ENCODE peak calls at places on chromosomes 13 and 19, in ten cellular contexts. Z, C, P, L, E, H, V, A, O and X are unnamed samples.

GRCh38 chr13:107271226-107271625 is 703.3 kb upstream of the ARGLU1 start:
- DNase-seq in Z (peak; percentile 49), C (no peak), P (no peak), L (peak; percentile 33), E (peak; percentile 50), H (no peak), V (no peak), A (no peak), O (no peak), X (no peak)

GRCh38 chr19:57947088-57947418 is 453 bp downstream of the ZNF256 start:
- DNase-seq in Z (peak; percentile 42), C (no peak), P (no peak), L (no peak), E (no peak), H (no peak), V (no peak), A (no peak), O (no peak), X (no peak)

GRCh38 chr13:29457299-29457698 is 138.2 kb downstream of the SLC7A1 start:
- DNase-seq in Z (peak; percentile 88), C (no peak), P (no peak), L (no peak), E (peak; percentile 79), H (no peak), V (no peak), A (no peak), O (no peak), X (no peak)

GRCh38 chr19:49718511-49718910 is 27.6 kb downstream of the CPT1C start:
- DNase-seq in Z (no peak), C (no peak), P (no peak), L (no peak), E (peak; percentile 35), H (no peak), V (no peak), A (no peak), O (no peak), X (no peak)

GRCh38 chr13:69474286-69474685 is 633.3 kb upstream of the ATXN8OS start:
- DNase-seq in Z (no peak), C (no peak), P (no peak), L (no peak), E (no peak), H (no peak), V (no peak), A (no peak), O (no peak), X (no peak)

GRCh38 chr19:13169769-13170168 is 19.6 kb downstream of the IER2 start:
- DNase-seq in Z (peak; percentile 89), C (no peak), P (peak; percentile 60), L (no peak), E (peak; percentile 65), H (no peak), V (peak; percentile 19), A (no peak), O (no peak), X (peak; percentile 62)

GRCh38 chr19:51342631-51343569 is 961 bp upstream of the VSIG10L start:
- DNase-seq in Z (no peak), C (no peak), P (no peak), L (no peak), E (no peak), H (no peak), V (peak; percentile 54), A (no peak), O (no peak), X (no peak)

GRCh38 chr13:48750588-48751383 is 97.1 kb downstream of the CYSLTR2 start:
- DNase-seq in Z (peak; percentile 76), C (no peak), P (peak; percentile 24), L (no peak), E (no peak), H (no peak), V (no peak), A (no peak), O (no peak), X (no peak)

GRCh38 chr19:32570081-32570785 is 10.8 kb upstream of the PDCD5 start:
- DNase-seq in Z (peak; percentile 80), C (peak; percentile 49), P (peak; percentile 56), L (no peak), E (peak; percentile 57), H (no peak), V (peak; percentile 82), A (peak; percentile 62), O (peak; percentile 58), X (peak; percentile 57)

GRCh38 chr19:18073197-18073596 is 13.5 kb downstream of the IL12RB1 start:
- DNase-seq in Z (no peak), C (no peak), P (no peak), L (no peak), E (no peak), H (no peak), V (no peak), A (no peak), O (no peak), X (no peak)

GRCh38 chr19:33905473-33905936 is 108.8 kb downstream of the KCTD15 start:
- DNase-seq in Z (no peak), C (no peak), P (peak; percentile 14), L (no peak), E (no peak), H (peak; percentile 48), V (no peak), A (no peak), O (peak; percentile 12), X (no peak)

GRCh38 chr13:33448889-33449288 is 163.3 kb upstream of the STARD13 start:
- DNase-seq in Z (no peak), C (no peak), P (no peak), L (no peak), E (no peak), H (no peak), V (no peak), A (no peak), O (no peak), X (no peak)

DNA sequence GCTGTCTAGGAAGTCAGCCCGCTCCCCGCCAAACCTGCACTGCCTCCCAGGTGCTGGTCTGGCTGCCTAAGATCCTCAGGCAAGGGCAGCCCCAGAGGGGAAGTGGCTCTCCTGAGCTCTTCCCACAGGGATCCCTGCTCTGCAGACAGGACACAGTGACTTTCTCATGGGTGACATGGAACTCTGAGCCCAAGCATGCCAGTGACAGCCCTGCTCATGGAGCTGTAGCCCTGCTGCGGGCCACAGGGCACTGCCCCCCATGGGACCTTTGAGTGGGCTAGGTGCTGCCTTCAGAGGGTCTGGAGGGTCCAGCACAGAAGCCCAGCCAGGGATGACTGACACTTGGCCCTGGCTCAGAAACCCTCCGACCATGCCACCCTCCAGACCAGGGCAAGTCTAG is 109.1 kb downstream of the TUBA3C start:
- DNase-seq in Z (no peak), C (no peak), P (no peak), L (no peak), E (no peak), H (no peak), V (no peak), A (no peak), O (no peak), X (no peak)
- H3K9me3 ChIP-seq in Z (no peaks in the 10 kb centered on the region), C (no peaks in the 10 kb centered on the region), P (no peaks in the 10 kb centered on the region), L (no peaks in the 10 kb centered on the region), E (peaks cover 32% of the 10 kb centered on the region), H (no peaks in the 10 kb centered on the region), V (peaks cover 10% of the 10 kb centered on the region), A (no peaks in the 10 kb centered on the region), O (no peaks in the 10 kb centered on the region), X (no peaks in the 10 kb centered on the region)

GRCh38 chr19:55075366-55075998 is at the start of gene EPS8L1:
- DNase-seq in Z (no peak), C (no peak), P (peak; percentile 87), L (no peak), E (no peak), H (peak; percentile 77), V (no peak), A (no peak), O (no peak), X (peak; percentile 79)
- H3K4me3 ChIP-seq in Z (no peak within 1 kb of the TSS), C (no peak within 1 kb of the TSS), P (no peak within 1 kb of the TSS), L (no peak within 1 kb of the TSS), E (no peak within 1 kb of the TSS), H (no peak within 1 kb of the TSS), V (no peak within 1 kb of the TSS), A (no peak within 1 kb of the TSS), O (no peak within 1 kb of the TSS), X (peak within 1 kb of the TSS; percentile 20)

DNA sequence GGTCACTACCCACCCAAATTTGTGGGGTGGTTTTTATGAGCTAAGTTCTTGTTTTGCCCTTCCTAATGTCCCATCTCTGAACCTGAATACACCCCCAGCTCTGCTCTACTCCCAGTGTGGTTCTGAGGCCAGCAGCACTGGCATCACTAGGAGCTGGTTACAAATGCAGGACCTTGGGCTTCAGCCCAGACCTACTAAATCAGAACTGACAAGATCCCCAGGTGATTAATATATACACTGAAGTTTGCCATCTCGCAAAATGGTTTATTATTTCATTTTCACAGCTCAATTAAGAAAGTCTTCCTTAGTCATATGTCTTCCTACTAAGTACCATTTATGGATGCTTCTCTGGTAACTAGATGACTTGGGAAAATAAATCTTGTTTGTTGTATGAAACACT is 67.8 kb downstream of the FOXO1 start:
- DNase-seq in Z (no peak), C (no peak), P (no peak), L (no peak), E (no peak), H (no peak), V (no peak), A (no peak), O (no peak), X (no peak)
- H3K9me3 ChIP-seq in Z (no peaks in the 10 kb centered on the region), C (no peaks in the 10 kb centered on the region), P (no peaks in the 10 kb centered on the region), L (no peaks in the 10 kb centered on the region), E (no peaks in the 10 kb centered on the region), H (no peaks in the 10 kb centered on the region), V (no peaks in the 10 kb centered on the region), A (no peaks in the 10 kb centered on the region), O (peaks cover 6% of the 10 kb centered on the region), X (no peaks in the 10 kb centered on the region)

DNA sequence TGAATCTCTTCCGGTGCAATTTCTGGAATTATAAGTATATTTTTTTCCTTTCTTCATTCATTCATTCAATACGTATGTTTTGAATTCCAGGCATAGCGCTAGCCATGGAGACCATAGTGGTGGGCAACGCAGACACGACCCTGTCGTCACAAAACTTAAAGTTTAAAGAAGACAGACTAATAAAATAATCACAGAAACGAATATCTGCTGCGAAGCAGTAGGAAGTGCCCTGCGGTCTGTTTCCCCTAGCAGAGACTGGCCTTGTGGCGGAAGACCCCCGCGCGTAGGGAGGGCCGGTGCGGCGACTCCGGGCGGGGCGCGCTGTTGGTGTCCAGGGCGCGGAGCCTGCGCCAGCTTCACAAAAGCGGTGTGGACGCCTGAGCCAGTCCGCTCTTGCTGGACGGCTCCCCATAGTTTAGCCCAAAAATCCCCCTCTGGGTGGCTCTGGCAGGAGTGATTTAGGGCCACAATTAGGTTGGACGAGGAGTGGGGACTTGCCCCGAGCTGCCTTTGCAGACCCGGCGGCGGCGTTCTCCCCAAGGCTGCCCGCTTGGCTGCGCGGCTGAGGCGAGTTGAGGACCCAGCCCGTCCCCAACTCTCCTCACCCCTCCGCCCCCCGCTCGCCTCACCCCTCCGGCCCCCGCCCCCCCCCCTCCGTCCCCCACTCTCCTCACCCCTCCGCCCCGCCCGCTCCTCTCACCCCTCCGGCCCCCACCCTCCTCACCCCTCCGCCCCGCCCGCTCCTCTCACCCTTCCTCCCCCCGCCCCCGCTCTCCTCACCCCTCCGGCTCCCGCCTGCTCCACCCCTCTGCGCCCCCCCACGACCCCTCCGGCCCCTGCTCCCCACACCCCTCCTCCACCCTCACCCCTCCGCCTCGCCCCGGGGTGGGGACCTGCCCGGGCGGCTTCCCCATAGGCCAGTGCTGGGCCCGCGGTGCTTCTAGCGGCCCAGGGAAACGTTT is 14.2 kb upstream of the LATS2 start:
- DNase-seq in Z (peak; percentile 48), C (no peak), P (no peak), L (no peak), E (no peak), H (no peak), V (no peak), A (no peak), O (no peak), X (no peak)
- H3K4me3 ChIP-seq in Z (peak overlapping the region; percentile 48), C (peak overlapping the region; percentile 43), P (peak overlapping the region; percentile 41), L (no peak overlapping the region), E (no peak overlapping the region), H (peak overlapping the region; percentile 26), V (no peak overlapping the region), A (no peak overlapping the region), O (peak overlapping the region; percentile 78), X (peak overlapping the region; percentile 7)